ENCODE peak calls at places on chromosomes 5 and 9, in five cellular contexts. One of them, this sample, is unnamed. For H3K9me3, the result is how much of the 10 kb centered on the place peaks cover.

GRCh38 chr5:95564450-95564849 is 9.5 kb downstream of the ARSK start:
- DNase-seq in fibroblast of lung: no peak
- DNase-seq in IMR-90: no peak
- DNase-seq in heart left ventricle: no peak
- DNase-seq in left lung: no peak
- DNase-seq in this sample: no peak

GRCh38 chr5:41122459-41122858 is 51.3 kb upstream of the MROH2B start:
- DNase-seq in fibroblast of lung: no peak
- DNase-seq in IMR-90: no peak
- DNase-seq in heart left ventricle: no peak
- DNase-seq in left lung: no peak
- DNase-seq in this sample: no peak

GRCh38 chr9:6827370-6827949 is 69.7 kb downstream of the KDM4C start:
- DNase-seq in fibroblast of lung: peak
- DNase-seq in IMR-90: peak
- DNase-seq in heart left ventricle: no peak
- DNase-seq in left lung: no peak
- DNase-seq in this sample: no peak

GRCh38 chr5:73899055-73899454 is 273.1 kb downstream of the ARHGEF28 start:
- DNase-seq in fibroblast of lung: no peak
- DNase-seq in IMR-90: no peak
- DNase-seq in heart left ventricle: no peak
- DNase-seq in left lung: no peak
- DNase-seq in this sample: no peak

GRCh38 chr5:77957-78804 is 13.8 kb upstream of the PLEKHG4B start:
- DNase-seq in fibroblast of lung: peak
- DNase-seq in IMR-90: peak
- DNase-seq in heart left ventricle: no peak
- DNase-seq in left lung: no peak
- DNase-seq in this sample: no peak

GRCh38 chr9:129648764-129649115 is 6.8 kb upstream of the ASB6 start:
- DNase-seq in fibroblast of lung: no peak
- DNase-seq in IMR-90: no peak
- DNase-seq in heart left ventricle: no peak
- DNase-seq in left lung: no peak
- DNase-seq in this sample: no peak

GRCh38 chr5:135240283-135240633 is 158.8 kb downstream of the MACROH2A1 start:
- DNase-seq in fibroblast of lung: no peak
- DNase-seq in IMR-90: no peak
- DNase-seq in heart left ventricle: no peak
- DNase-seq in left lung: no peak
- DNase-seq in this sample: no peak

GRCh38 chr5:50751064-50751657 is 84.7 kb downstream of the PARP8 start:
- DNase-seq in fibroblast of lung: peak
- DNase-seq in IMR-90: peak
- DNase-seq in heart left ventricle: no peak
- DNase-seq in left lung: no peak
- DNase-seq in this sample: no peak

GRCh38 chr9:124087226-124087625 is 75.7 kb downstream of the LHX2 start:
- DNase-seq in fibroblast of lung: no peak
- DNase-seq in IMR-90: no peak
- DNase-seq in heart left ventricle: no peak
- DNase-seq in left lung: no peak
- DNase-seq in this sample: no peak

GRCh38 chr5:160233847-160234246 is 4.5 kb downstream of the FABP6 start:
- DNase-seq in fibroblast of lung: no peak
- DNase-seq in IMR-90: no peak
- DNase-seq in heart left ventricle: no peak
- DNase-seq in left lung: no peak
- DNase-seq in this sample: no peak

GRCh38 chr5:142686210-142686734 is 382 bp upstream of the FGF1 start:
- DNase-seq in fibroblast of lung: no peak
- DNase-seq in IMR-90: peak
- DNase-seq in heart left ventricle: no peak
- DNase-seq in left lung: no peak
- DNase-seq in this sample: no peak

GRCh38 chr5:61162832-61163567 is 732 bp upstream of the SMIM15 start:
- DNase-seq in fibroblast of lung: peak
- DNase-seq in IMR-90: peak
- DNase-seq in heart left ventricle: no peak
- DNase-seq in left lung: no peak
- DNase-seq in this sample: no peak

GRCh38 chr5:117856706-117857105 is 1131.6 kb downstream of the DTWD2 start:
- DNase-seq in fibroblast of lung: no peak
- DNase-seq in IMR-90: no peak
- DNase-seq in heart left ventricle: no peak
- DNase-seq in left lung: no peak
- DNase-seq in this sample: no peak

GRCh38 chr9:129340427-129341196 is 162.6 kb upstream of the IER5L start:
- DNase-seq in fibroblast of lung: no peak
- DNase-seq in IMR-90: no peak
- DNase-seq in heart left ventricle: no peak
- DNase-seq in left lung: no peak
- DNase-seq in this sample: no peak

GRCh38 chr9:111874500-111874899 is 22.1 kb upstream of the UGCG start:
- DNase-seq in fibroblast of lung: no peak
- DNase-seq in IMR-90: no peak
- DNase-seq in heart left ventricle: no peak
- DNase-seq in left lung: no peak
- DNase-seq in this sample: no peak

GRCh38 chr9:90822866-90823265 is 21.2 kb downstream of the SYK start:
- DNase-seq in fibroblast of lung: no peak
- DNase-seq in IMR-90: no peak
- DNase-seq in heart left ventricle: no peak
- DNase-seq in left lung: no peak
- DNase-seq in this sample: no peak
- H3K9me3 ChIP-seq in fibroblast of lung: under half
- H3K9me3 ChIP-seq in IMR-90: under half
- H3K9me3 ChIP-seq in heart left ventricle: under half
- H3K9me3 ChIP-seq in left lung: under half
- H3K9me3 ChIP-seq in this sample: under half

DNA sequence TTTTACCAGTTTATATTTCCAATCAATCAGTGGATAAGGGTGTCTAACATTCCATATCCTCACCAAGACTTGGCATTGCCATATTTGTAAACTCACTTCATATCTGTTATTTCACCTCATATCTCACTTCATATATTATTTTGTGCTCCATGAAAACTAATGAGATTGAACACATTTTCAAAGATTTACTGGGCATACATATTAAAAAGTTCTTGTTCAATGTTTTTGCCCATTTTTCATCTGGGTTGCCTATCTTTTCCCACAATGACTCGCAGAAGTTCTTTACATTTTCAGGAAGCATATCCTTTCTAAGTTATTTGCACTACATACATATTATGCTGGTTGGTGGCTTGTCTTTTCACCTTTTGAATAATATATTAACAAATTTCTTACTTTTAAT is 15.3 kb downstream of the ZNF510 start:
- DNase-seq in fibroblast of lung: no peak
- DNase-seq in IMR-90: no peak
- DNase-seq in heart left ventricle: no peak
- DNase-seq in left lung: no peak
- DNase-seq in this sample: no peak
- H3K9me3 ChIP-seq in fibroblast of lung: under half
- H3K9me3 ChIP-seq in IMR-90: half or more
- H3K9me3 ChIP-seq in heart left ventricle: half or more
- H3K9me3 ChIP-seq in left lung: under half
- H3K9me3 ChIP-seq in this sample: half or more

DNA sequence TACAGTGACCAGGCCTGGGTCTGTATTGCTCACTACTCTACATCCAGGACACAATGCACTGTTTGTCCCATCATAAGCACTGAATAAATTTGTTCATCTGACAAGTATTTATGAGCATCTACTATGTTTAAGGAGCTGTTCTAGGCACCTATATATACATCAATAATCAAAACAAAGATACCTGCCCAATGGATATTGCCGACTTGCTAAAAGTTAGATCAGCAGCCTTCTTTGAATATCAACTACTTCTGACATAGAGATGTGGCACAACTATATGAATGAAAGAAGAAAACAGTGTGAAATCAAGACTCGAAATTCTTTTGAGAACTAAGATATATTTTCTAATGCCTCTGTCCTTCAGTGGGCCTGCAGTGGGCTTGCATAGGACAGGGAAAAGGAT is 215.7 kb downstream of the ARL15 start:
- DNase-seq in fibroblast of lung: no peak
- DNase-seq in IMR-90: no peak
- DNase-seq in heart left ventricle: no peak
- DNase-seq in left lung: no peak
- DNase-seq in this sample: no peak
- H3K9me3 ChIP-seq in fibroblast of lung: under half
- H3K9me3 ChIP-seq in IMR-90: under half
- H3K9me3 ChIP-seq in heart left ventricle: under half
- H3K9me3 ChIP-seq in left lung: under half
- H3K9me3 ChIP-seq in this sample: under half

DNA sequence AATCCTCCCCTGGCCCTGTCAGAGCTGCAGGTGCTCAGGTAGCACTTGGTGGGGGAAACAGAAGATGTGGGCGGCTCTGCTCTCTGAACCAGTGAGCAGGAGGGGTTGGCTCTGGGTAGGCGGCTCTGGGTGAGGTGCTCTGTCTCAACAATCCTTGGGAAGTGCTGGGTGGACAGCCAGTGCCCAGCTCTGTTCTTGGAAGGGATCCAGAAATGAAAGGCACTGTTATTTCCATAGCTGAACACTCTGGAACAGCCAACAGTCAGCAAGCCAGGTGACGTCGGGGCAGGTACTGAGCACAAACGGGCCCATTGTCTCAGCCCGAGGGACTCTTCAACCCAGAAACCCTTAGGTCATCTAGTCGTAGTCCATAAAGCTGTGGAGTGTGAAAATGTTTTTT is 36.3 kb downstream of the OLFM1 start:
- DNase-seq in fibroblast of lung: no peak
- DNase-seq in IMR-90: no peak
- DNase-seq in heart left ventricle: no peak
- DNase-seq in left lung: no peak
- DNase-seq in this sample: no peak
- H3K9me3 ChIP-seq in fibroblast of lung: under half
- H3K9me3 ChIP-seq in IMR-90: under half
- H3K9me3 ChIP-seq in heart left ventricle: under half
- H3K9me3 ChIP-seq in left lung: under half
- H3K9me3 ChIP-seq in this sample: under half

DNA sequence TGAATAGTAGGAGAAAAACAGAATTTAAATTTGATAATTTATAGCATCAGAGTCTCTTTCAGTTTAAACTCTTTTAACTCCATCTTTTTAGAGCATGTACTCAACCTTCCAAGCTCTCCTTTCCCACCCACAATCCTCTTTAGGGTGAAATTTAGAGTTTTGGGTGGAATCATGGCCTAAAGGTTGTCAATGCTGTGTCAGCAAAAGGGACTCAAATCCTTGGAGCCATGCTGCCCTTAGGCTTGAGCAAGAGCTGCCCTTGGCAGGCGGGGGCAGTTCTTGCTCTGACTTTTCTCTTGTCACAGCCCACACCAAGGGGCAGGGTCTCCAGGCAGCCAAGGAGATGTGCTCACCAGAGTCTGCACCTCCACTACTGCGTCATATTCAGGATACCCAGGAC is 102.4 kb downstream of the MTX3 start:
- DNase-seq in fibroblast of lung: no peak
- DNase-seq in IMR-90: no peak
- DNase-seq in heart left ventricle: no peak
- DNase-seq in left lung: no peak
- DNase-seq in this sample: no peak
- H3K9me3 ChIP-seq in fibroblast of lung: under half
- H3K9me3 ChIP-seq in IMR-90: under half
- H3K9me3 ChIP-seq in heart left ventricle: under half
- H3K9me3 ChIP-seq in left lung: under half
- H3K9me3 ChIP-seq in this sample: under half

GRCh38 chr5:141402553-141403328 is at the start of gene PCDHGA9:
- DNase-seq in fibroblast of lung: peak
- DNase-seq in IMR-90: peak
- DNase-seq in heart left ventricle: no peak
- DNase-seq in left lung: no peak
- DNase-seq in this sample: no peak
- H3K9me3 ChIP-seq in fibroblast of lung: under half
- H3K9me3 ChIP-seq in IMR-90: half or more
- H3K9me3 ChIP-seq in heart left ventricle: half or more
- H3K9me3 ChIP-seq in left lung: under half
- H3K9me3 ChIP-seq in this sample: under half

DNA sequence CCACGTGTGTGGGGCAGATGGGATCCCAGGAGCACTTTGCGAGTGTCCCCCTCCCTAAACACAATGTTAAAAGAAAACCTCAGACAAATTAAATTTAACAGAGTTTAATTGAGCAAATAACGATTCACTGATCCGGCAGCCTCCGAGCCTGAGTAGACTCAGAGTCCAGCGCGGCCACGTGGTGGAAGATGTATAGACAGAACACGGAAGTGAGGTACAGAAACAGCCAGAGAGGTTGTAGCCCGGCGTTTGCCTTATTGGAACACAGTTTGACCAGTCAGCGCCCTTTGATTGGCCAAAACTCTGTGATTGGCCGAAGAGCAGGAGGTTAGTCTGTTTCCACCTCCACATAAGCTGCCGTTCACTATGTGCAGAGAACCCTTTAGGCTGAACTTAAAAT is 363.0 kb upstream of the IRX2 start:
- DNase-seq in fibroblast of lung: no peak
- DNase-seq in IMR-90: no peak
- DNase-seq in heart left ventricle: no peak
- DNase-seq in left lung: no peak
- DNase-seq in this sample: no peak
- H3K9me3 ChIP-seq in fibroblast of lung: under half
- H3K9me3 ChIP-seq in IMR-90: under half
- H3K9me3 ChIP-seq in heart left ventricle: under half
- H3K9me3 ChIP-seq in left lung: under half
- H3K9me3 ChIP-seq in this sample: under half

DNA sequence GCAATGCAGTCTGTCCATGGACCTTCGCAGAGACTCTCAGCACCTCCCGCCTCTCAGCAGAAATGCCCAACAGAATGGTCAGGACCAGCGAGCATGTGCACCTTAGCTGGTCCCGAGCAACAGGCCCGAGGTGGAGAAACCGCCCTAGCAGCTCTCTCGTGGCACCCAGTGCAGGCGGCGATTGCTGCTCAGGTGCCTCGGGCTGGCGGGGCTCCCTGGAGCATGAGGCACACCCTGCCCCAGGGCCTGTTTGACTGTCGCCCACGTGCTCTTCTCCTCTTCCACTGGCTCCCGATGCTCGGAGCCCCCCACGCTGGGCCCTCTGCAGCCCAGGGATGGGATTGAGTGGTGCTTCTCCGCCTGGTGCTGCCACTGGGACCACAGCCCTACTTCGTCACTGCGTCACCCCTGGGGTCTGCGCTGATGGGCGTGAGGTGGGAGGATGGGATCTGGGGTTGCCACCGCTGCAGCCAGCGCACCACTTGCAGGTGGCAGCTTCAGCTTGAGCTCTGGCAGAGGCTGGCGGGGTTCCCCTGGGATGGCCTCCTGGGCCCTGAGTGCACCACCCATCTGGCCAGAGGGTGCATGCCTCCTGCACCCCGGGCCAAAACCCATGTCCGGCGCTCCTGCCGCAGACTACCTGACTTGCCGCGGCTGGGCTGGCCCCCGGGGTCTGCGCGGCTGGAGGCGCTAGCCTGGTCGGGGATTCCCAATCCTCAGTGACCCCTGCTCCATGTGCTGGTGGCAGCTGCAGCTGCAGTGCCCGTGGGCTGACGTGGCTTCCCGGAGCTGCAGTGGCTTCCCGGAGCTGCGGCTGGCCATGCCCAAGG is 244.2 kb downstream of the FOXD4L6 start:
- DNase-seq in fibroblast of lung: no peak
- DNase-seq in IMR-90: no peak
- DNase-seq in heart left ventricle: peak
- DNase-seq in left lung: peak
- DNase-seq in this sample: no peak
- H3K9me3 ChIP-seq in fibroblast of lung: under half
- H3K9me3 ChIP-seq in IMR-90: under half
- H3K9me3 ChIP-seq in heart left ventricle: half or more
- H3K9me3 ChIP-seq in left lung: under half
- H3K9me3 ChIP-seq in this sample: under half

This sample was measured in T-helper 17 cell.